ENCODE peak calls at places on chromosome 2, in six cellular contexts. U is Karpas-422, A is HS-5, Q is epithelial cell of proximal tubule, P is H7, T is skeletal muscle cell. X is an unnamed sample.

GRCh38 chr2:223786236-223786635 is 51.1 kb downstream of the AP1S3 start:
- DNase-seq in P (no peak), T (no peak), A (no peak), U (no peak), Q (no peak), X (no peak)

GRCh38 chr2:91442246-91442905 is 2750.9 kb downstream of the RPIA start:
- DNase-seq in T (no peak), Q (no peak), A (no peak), P (no peak), U (no peak), X (peak)

GRCh38 chr2:149094217-149095015 is 55.9 kb downstream of the LYPD6B start:
- DNase-seq in Q (no peak), U (no peak), A (peak), T (no peak), P (no peak), X (no peak)

GRCh38 chr2:158747346-158747745 is 47.8 kb upstream of the DAPL1 start:
- DNase-seq in A (no peak), Q (no peak), T (no peak), U (no peak), P (no peak), X (no peak)

GRCh38 chr2:176710657-176711197 is 441.5 kb downstream of the MTX2 start:
- DNase-seq in Q (no peak), U (no peak), P (no peak), A (no peak), T (peak), X (no peak)

GRCh38 chr2:157267476-157267875 is 10.0 kb downstream of the GALNT5 start:
- DNase-seq in U (no peak), Q (no peak), P (no peak), A (no peak), T (no peak), X (no peak)

GRCh38 chr2:137838255-137839092 is 125.8 kb upstream of the HNMT start:
- DNase-seq in P (peak), Q (no peak), A (peak), T (peak), U (peak), X (peak)

GRCh38 chr2:158817596-158817995 is 22.5 kb downstream of the DAPL1 start:
- DNase-seq in A (no peak), P (no peak), Q (no peak), T (peak), U (no peak), X (no peak)

GRCh38 chr2:160332318-160332717 is 132.2 kb upstream of the ITGB6 start:
- DNase-seq in P (no peak), A (no peak), U (no peak), Q (no peak), T (no peak), X (peak)

X was measured in NB4.